ENCODE peak calls at places on chromosome 9, in seven cellular contexts. G is neural progenitor cell, V is fibroblast of pulmonary artery, K is Karpas-422, Q is thoracic aorta, C is anterior cingulate cortex, T is HEK293T. S is an unnamed sample.

GRCh38 chr9:78515108-78515507 is 218.2 kb downstream of the PSAT1 start:
- DNase-seq in C (no peak), G (no peak), V (no peak), K (no peak), Q (no peak), T (no peak), S (no peak)

GRCh38 chr9:37936965-37937364 is 33.0 kb upstream of the SLC25A51 start:
- DNase-seq in T (no peak), V (peak; percentile 75), G (peak; percentile 73), Q (no peak), K (no peak), C (no peak), S (no peak)

GRCh38 chr9:111909444-111909843 is 12.8 kb downstream of the UGCG start:
- DNase-seq in T (no peak), Q (no peak), K (no peak), C (no peak), G (no peak), V (no peak), S (no peak)

GRCh38 chr9:77649109-77649812 is 1.1 kb upstream of the GNA14 start:
- DNase-seq in Q (no peak), K (peak; percentile 58), T (no peak), C (no peak), G (no peak), V (peak; percentile 71), S (peak; percentile 3)

GRCh38 chr9:37371565-37372464 is 50.7 kb upstream of the GRHPR start:
- DNase-seq in K (peak; percentile 89), V (peak; percentile 67), C (no peak), G (no peak), T (no peak), Q (no peak), S (no peak)

GRCh38 chr9:34163439-34163838 is 15.4 kb upstream of the UBAP1 start:
- DNase-seq in V (peak; percentile 53), G (no peak), C (no peak), K (no peak), Q (no peak), T (no peak), S (no peak)

GRCh38 chr9:3136999-3137675 is 293.2 kb upstream of the PUM3 start:
- DNase-seq in C (no peak), V (peak; percentile 10), G (no peak), T (no peak), K (no peak), Q (no peak), S (no peak)

GRCh38 chr9:37602817-37603216 is 10.4 kb upstream of the TOMM5 start:
- DNase-seq in C (no peak), K (no peak), Q (no peak), V (no peak), G (no peak), T (no peak), S (no peak)

GRCh38 chr9:123309611-123310010 is 41.2 kb upstream of the STRBP start:
- DNase-seq in V (no peak), G (no peak), Q (no peak), C (no peak), T (no peak), K (no peak), S (no peak)

GRCh38 chr9:98380065-98380681 is 124.7 kb upstream of the TBC1D2 start:
- DNase-seq in T (no peak), K (peak; percentile 60), C (no peak), G (peak; percentile 31), V (peak; percentile 83), Q (no peak), S (peak; percentile 92)

S was measured in NCI-H460.